ENCODE peak calls at places on chromosomes 11 and 22, in nine cellular contexts. N, O, K, X, P, B, U, C and Y are unnamed samples.

GRCh38 chr11:107821199-107821926 is 37.2 kb downstream of the SLC35F2 start:
- DNase-seq in N (no peak), O (peak), K (no peak), X (no peak), P (peak), B (no peak), U (no peak), C (peak), Y (no peak)

GRCh38 chr11:119094816-119095065 is 6.9 kb downstream of the DPAGT1 start:
- DNase-seq in N (peak), O (peak), K (peak), X (no peak), P (peak), B (peak), U (peak), C (peak), Y (no peak)

GRCh38 chr11:116610190-116610589 is 162.6 kb downstream of the BUD13 start:
- DNase-seq in N (no peak), O (no peak), K (no peak), X (no peak), P (no peak), B (no peak), U (no peak), C (no peak), Y (no peak)

GRCh38 chr11:43825217-43825816 is 55.3 kb upstream of the ALKBH3 start:
- DNase-seq in N (peak), O (peak), K (no peak), X (no peak), P (peak), B (no peak), U (no peak), C (peak), Y (no peak)

GRCh38 chr22:17411213-17411612 is 42.0 kb downstream of the CECR2 start:
- DNase-seq in N (no peak), O (peak), K (no peak), X (no peak), P (no peak), B (no peak), U (no peak), C (peak), Y (no peak)

GRCh38 chr11:121389651-121390050 is 62.5 kb upstream of the SORL1 start:
- DNase-seq in N (no peak), O (peak), K (peak), X (no peak), P (peak), B (no peak), U (no peak), C (peak), Y (no peak)

GRCh38 chr22:20422271-20422958 is 15.2 kb downstream of the SCARF2 start:
- DNase-seq in N (peak), O (no peak), K (no peak), X (peak), P (peak), B (no peak), U (peak), C (no peak), Y (no peak)

GRCh38 chr11:34602245-34602644 is 18.6 kb upstream of the EHF start:
- DNase-seq in N (no peak), O (no peak), K (no peak), X (no peak), P (no peak), B (peak), U (no peak), C (no peak), Y (no peak)

GRCh38 chr22:40212126-40212525 is 34.4 kb downstream of the TNRC6B start:
- DNase-seq in N (no peak), O (peak), K (no peak), X (no peak), P (no peak), B (no peak), U (no peak), C (peak), Y (no peak)

GRCh38 chr11:34495239-34495723 is 18.3 kb downstream of the ELF5 start:
- DNase-seq in N (no peak), O (no peak), K (no peak), X (no peak), P (no peak), B (no peak), U (no peak), C (no peak), Y (no peak)

GRCh38 chr11:16613401-16614381 is 124.8 kb upstream of the C11orf58 start:
- DNase-seq in N (peak), O (peak), K (peak), X (no peak), P (peak), B (peak), U (peak), C (peak), Y (no peak)

DNA sequence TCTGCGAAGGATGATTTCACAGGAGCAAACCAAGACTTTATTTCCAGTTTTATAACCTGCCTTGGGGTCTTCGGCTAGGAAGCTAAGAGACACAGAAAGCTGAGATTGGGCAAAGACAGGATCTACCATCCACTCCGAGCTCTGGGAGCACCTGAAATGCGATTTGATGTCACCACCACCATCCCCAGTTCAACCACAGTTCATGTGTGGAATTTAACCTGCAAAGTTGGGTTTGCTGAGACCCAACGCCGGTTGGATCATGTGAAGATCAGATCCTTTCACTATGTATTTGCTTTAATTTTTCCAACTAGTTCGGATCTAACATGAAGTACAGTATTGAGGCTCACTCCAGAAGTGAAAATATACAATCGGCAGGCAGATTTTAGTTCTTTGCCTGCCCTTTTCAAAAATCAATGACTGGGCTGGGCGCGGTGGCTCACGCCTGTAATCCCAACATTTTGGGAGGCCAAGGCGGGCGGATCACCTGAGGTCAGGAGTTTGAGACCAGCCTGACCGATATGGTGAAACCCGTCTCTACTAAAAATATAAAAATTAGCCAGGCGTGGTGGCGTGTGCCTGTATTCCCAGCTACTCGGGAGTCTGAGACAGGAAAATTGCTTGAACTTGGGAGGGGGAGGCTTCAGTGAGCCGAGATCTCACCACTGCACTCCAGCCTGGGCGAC is 1.4 kb upstream of the C11orf24 start:
- DNase-seq in N (no peak), O (no peak), K (no peak), X (no peak), P (no peak), B (no peak), U (no peak), C (no peak), Y (no peak)
- H3K4me3 ChIP-seq in N (peak), O (no peak), K (no peak), X (no peak), P (no peak), B (no peak), U (peak), C (no peak), Y (peak)

GRCh38 chr11:47847537-47847891 is 636 bp downstream of the NUP160 start:
- DNase-seq in N (peak), O (no peak), K (no peak), X (no peak), P (no peak), B (no peak), U (no peak), C (no peak), Y (no peak)

GRCh38 chr11:47850337-47850736 is 2.2 kb upstream of the NUP160 start:
- DNase-seq in N (no peak), O (no peak), K (no peak), X (no peak), P (no peak), B (no peak), U (no peak), C (no peak), Y (no peak)

GRCh38 chr11:47846998-47847397 is 1.2 kb downstream of the NUP160 start:
- DNase-seq in N (no peak), O (no peak), K (no peak), X (no peak), P (no peak), B (no peak), U (no peak), C (no peak), Y (no peak)

GRCh38 chr11:47847892-47848635 is at the start of gene NUP160:
- DNase-seq in N (peak), O (peak), K (peak), X (no peak), P (peak), B (peak), U (peak), C (peak), Y (no peak)

DNA sequence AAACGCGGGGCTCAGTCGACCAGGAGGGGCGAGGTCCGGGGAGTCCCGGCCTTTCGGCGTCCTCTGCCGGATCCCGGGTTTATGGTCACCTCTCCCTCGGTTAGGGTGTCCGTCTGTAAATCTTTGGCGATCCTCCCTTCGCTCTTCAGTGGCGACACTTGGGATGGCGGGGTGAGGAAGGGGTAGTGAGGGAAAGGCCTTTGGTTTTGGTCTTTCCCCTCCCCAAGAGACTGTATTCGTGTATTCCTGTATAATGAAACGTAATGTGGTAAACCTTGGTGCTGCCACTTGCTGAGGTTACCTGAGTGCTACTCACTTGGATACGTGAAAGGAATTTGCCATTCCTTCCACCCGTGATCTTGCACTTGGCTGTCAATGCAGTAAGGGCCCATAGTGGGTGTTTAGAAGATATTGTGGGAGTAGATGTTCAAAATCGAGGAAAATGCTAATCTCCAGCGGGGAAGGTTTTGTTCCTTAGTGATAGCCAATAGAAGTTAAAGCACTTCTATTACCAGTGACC is 546 bp upstream of the NUP160 start:
- DNase-seq in N (no peak), O (no peak), K (no peak), X (no peak), P (no peak), B (no peak), U (no peak), C (no peak), Y (no peak)
- TF ChIP-seq CTCF in N (no peak), O (no peak), K (no peak), X (no peak), P (no peak), B (no peak), U (no peak), C (no peak), Y (no peak)

GRCh38 chr11:68257477-68258362 is 14.1 kb downstream of the C11orf24 start:
- DNase-seq in N (peak), O (peak), K (peak), X (peak), P (peak), B (peak), U (peak), C (peak), Y (peak)
- H3K4me3 ChIP-seq in N (no peak), O (peak), K (peak), X (no peak), P (no peak), B (no peak), U (no peak), C (no peak), Y (no peak)

DNA sequence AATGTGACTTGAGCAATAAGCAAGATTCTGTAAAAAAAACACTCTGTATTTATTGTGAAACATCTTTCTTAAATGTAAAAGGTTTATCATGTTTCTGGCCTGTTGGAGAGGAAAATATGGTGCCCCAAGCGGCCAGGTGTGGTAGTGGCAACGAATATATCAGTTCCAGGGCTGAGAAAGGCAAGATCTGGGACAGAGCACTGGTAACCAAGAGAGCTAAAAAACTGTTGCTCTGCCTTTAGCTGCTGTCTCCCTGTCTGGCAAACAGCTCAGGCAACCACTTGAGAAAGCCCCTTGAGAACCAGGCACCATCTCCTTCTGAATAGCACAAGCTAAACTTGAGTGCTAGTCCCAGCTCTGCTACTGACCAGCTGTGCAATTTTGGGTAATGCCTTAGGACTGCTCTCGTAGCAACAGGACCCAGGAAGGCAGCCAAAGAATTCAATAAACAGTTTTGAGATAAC is 129.9 kb downstream of the KCNC1 start:
- DNase-seq in N (no peak), O (peak), K (no peak), X (no peak), P (no peak), B (no peak), U (no peak), C (no peak), Y (no peak)
- TF ChIP-seq CTCF in N (peak), O (peak), K (peak), X (peak), P (peak), B (peak), U (peak), C (peak), Y (peak)